ENCODE peak calls at places on chromosomes 16 and 17, in six cellular contexts. F is stimulated activated CD4-positive, alpha-beta T cell treated with anti-CD3 and anti-CD28 coated beads, Interleukin-15, amount 100 ng/mL, for 1 hour; D is NCI-H1092 treated with DMSO at 0.1 percent for 48 hours; Z is B cell; G is activated effector memory CD4-positive, alpha-beta T cell treated with Interleukin-2 at 50 U/mL for 16 hours; X is GM18507. Q is an unnamed sample.

GRCh38 chr17:34465756-34466155 is 102.7 kb upstream of the CCL1 start:
- DNase-seq in F (no peak), G (no peak), Z (no peak), X (no peak), D (no peak), Q (no peak)

GRCh38 chr16:84332975-84333684 is 35.2 kb upstream of the ATP2C2 start:
- DNase-seq in D (no peak), X (no peak), G (no peak), F (no peak), Z (no peak), Q (peak)

GRCh38 chr17:19338031-19338990 is 24.2 kb downstream of the B9D1 start:
- DNase-seq in Z (peak), G (peak), F (peak), X (peak), D (no peak), Q (peak)

GRCh38 chr17:69884361-69884760 is 190.7 kb upstream of the KCNJ16 start:
- DNase-seq in G (no peak), F (no peak), Z (no peak), X (no peak), D (no peak), Q (no peak)

GRCh38 chr16:89909777-89910716 is 8.6 kb upstream of the MC1R start:
- DNase-seq in Z (peak), G (peak), F (peak), D (peak), X (peak), Q (peak)

GRCh38 chr17:45730192-45730591 is 53.9 kb upstream of the CRHR1 start:
- DNase-seq in Z (peak), G (no peak), D (no peak), X (no peak), F (no peak), Q (no peak)

GRCh38 chr16:59612094-59612493 is 878.0 kb upstream of the GOT2 start:
- DNase-seq in G (no peak), X (no peak), F (no peak), Z (no peak), D (no peak), Q (no peak)

GRCh38 chr16:12157510-12158093 is 181.1 kb downstream of the SNX29 start:
- DNase-seq in X (no peak), Z (no peak), D (no peak), G (no peak), F (no peak), Q (no peak)

GRCh38 chr16:19119564-19119963 is 5.8 kb downstream of the ITPRIPL2 start:
- DNase-seq in F (no peak), D (no peak), Z (no peak), G (no peak), X (no peak), Q (no peak)

GRCh38 chr17:1532836-1533602 is 16.6 kb upstream of the INPP5K start:
- DNase-seq in F (peak), G (peak), X (no peak), D (no peak), Z (peak), Q (peak)

GRCh38 chr17:60292697-60293096 is 99.2 kb downstream of the USP32 start:
- DNase-seq in D (no peak), Z (no peak), X (no peak), F (no peak), G (no peak), Q (no peak)

GRCh38 chr17:59366773-59367656 is 35.6 kb downstream of the YPEL2 start:
- DNase-seq in X (no peak), F (no peak), G (peak), D (peak), Z (no peak), Q (no peak)

GRCh38 chr16:54237-54581 is 581 bp downstream of the SNRNP25 start:
- DNase-seq in F (no peak), D (no peak), X (no peak), G (no peak), Z (no peak), Q (no peak)

GRCh38 chr17:78532922-78533640 is 44.1 kb downstream of the DNAH17 start:
- DNase-seq in D (no peak), F (no peak), Z (no peak), X (no peak), G (no peak), Q (no peak)

GRCh38 chr16:15970202-15970601 is 20.8 kb downstream of the ABCC1 start:
- DNase-seq in G (no peak), Z (no peak), F (no peak), X (no peak), D (no peak), Q (peak)

GRCh38 chr16:15879255-15879804 is 9.1 kb downstream of the CEP20 start:
- DNase-seq in X (no peak), F (no peak), G (no peak), D (no peak), Z (no peak), Q (no peak)

GRCh38 chr17:76678330-76678729 is 32.4 kb downstream of the MXRA7 start:
- DNase-seq in D (no peak), G (peak), F (no peak), X (no peak), Z (no peak), Q (no peak)

GRCh38 chr17:45440161-45440859 is 7.6 kb upstream of the ARHGAP27 start:
- DNase-seq in Z (no peak), F (no peak), G (no peak), D (no peak), X (no peak), Q (peak)

GRCh38 chr16:4404967-4405696 is 11.3 kb downstream of the CORO7 start:
- DNase-seq in X (no peak), G (no peak), Z (no peak), D (no peak), F (no peak), Q (no peak)

GRCh38 chr17:30234954-30235353 is 543 bp downstream of the SLC6A4 start:
- DNase-seq in G (no peak), Z (no peak), X (no peak), D (no peak), F (no peak), Q (no peak)

GRCh38 chr16:4684763-4685162 is 8.6 kb upstream of the NUDT16L1 start:
- DNase-seq in F (no peak), D (no peak), G (no peak), Z (no peak), X (no peak), Q (no peak)

GRCh38 chr16:28163699-28164584 is 47.8 kb downstream of the XPO6 start:
- DNase-seq in F (no peak), D (no peak), Z (no peak), G (no peak), X (no peak), Q (no peak)

GRCh38 chr17:59007995-59008394 is 98.7 kb downstream of the TRIM37 start:
- DNase-seq in D (no peak), G (no peak), X (no peak), F (no peak), Z (no peak), Q (peak)

GRCh38 chr17:56762988-56763387 is 70.7 kb downstream of the C17orf67 start:
- DNase-seq in G (no peak), Z (no peak), F (no peak), D (no peak), X (no peak), Q (no peak)

GRCh38 chr17:12227547-12227946 is 206.9 kb downstream of the MAP2K4 start:
- DNase-seq in G (no peak), Z (no peak), F (no peak), D (no peak), X (no peak), Q (no peak)

GRCh38 chr17:59513934-59514841 is 51.2 kb upstream of the DHX40 start:
- DNase-seq in Z (no peak), D (peak), G (no peak), X (no peak), F (no peak), Q (peak)

GRCh38 chr17:31397256-31397939 is 5.9 kb downstream of the RAB11FIP4 start:
- DNase-seq in X (no peak), D (no peak), G (no peak), Z (no peak), F (no peak), Q (no peak)

GRCh38 chr16:29943846-29944669 is 17.8 kb upstream of the TMEM219 start:
- DNase-seq in X (no peak), Z (no peak), G (no peak), F (no peak), D (peak), Q (peak)

GRCh38 chr16:35252356-35252936 is 1793.0 kb downstream of the TP53TG3F start:
- DNase-seq in Z (no peak), G (no peak), X (no peak), D (no peak), F (no peak), Q (no peak)

GRCh38 chr16:12027091-12027490 is 50.6 kb downstream of the SNX29 start:
- DNase-seq in D (no peak), X (no peak), F (no peak), Z (peak), G (no peak), Q (no peak)

GRCh38 chr17:61734012-61734411 is 129.3 kb downstream of the BRIP1 start:
- DNase-seq in F (no peak), X (no peak), D (no peak), Z (no peak), G (no peak), Q (no peak)

GRCh38 chr16:24609740-24610420 is 70.5 kb downstream of the RBBP6 start:
- DNase-seq in F (no peak), G (no peak), D (peak), X (no peak), Z (no peak), Q (peak)

GRCh38 chr16:21560462-21560861 is 38.9 kb upstream of the METTL9 start:
- DNase-seq in G (no peak), D (no peak), Z (no peak), F (no peak), X (no peak), Q (no peak)

GRCh38 chr17:7560172-7561027 is 1.3 kb upstream of the SENP3 start:
- DNase-seq in D (no peak), Z (peak), F (no peak), G (no peak), X (no peak), Q (peak)

GRCh38 chr17:34519286-34519685 is 60.1 kb upstream of the TMEM132E start:
- DNase-seq in F (no peak), X (no peak), D (no peak), Z (no peak), G (no peak), Q (peak)

GRCh38 chr17:75625813-75626486 is 7.3 kb upstream of the SMIM5 start:
- DNase-seq in X (peak), Z (no peak), G (no peak), F (no peak), D (peak), Q (peak)

GRCh38 chr16:84340305-84341040 is 27.9 kb upstream of the ATP2C2 start:
- DNase-seq in G (no peak), X (no peak), Z (no peak), D (no peak), F (no peak), Q (no peak)

GRCh38 chr17:40059729-40060475 is 2.9 kb upstream of the THRA start:
- DNase-seq in G (no peak), D (no peak), X (no peak), F (no peak), Z (no peak), Q (no peak)

GRCh38 chr17:19762515-19762961 is 14.4 kb upstream of the ALDH3A1 start:
- DNase-seq in G (peak), F (peak), X (peak), D (peak), Z (peak), Q (peak)

GRCh38 chr17:57377094-57377493 is 120.8 kb downstream of the MSI2 start:
- DNase-seq in F (no peak), G (no peak), X (no peak), Z (no peak), D (no peak), Q (no peak)